ENCODE peak calls at places on chromosomes 11 and 22, in seven cellular contexts. One of them, this sample, is unnamed. For H3K27me3, the result is how much of the 10 kb centered on the place peaks cover.

GRCh38 chr11:83047515-83048225 is 24.0 kb downstream of the RAB30 start:
- DNase-seq in fibroblast of lung: peak
- DNase-seq in Caco-2: no peak
- DNase-seq in kidney epithelial cell: no peak
- DNase-seq in right atrium auricular region: no peak
- DNase-seq in stomach: no peak
- DNase-seq in BE2C: no peak
- DNase-seq in this sample: no peak

GRCh38 chr11:98630736-98631135 is 390.0 kb upstream of the CNTN5 start:
- DNase-seq in fibroblast of lung: no peak
- DNase-seq in Caco-2: no peak
- DNase-seq in kidney epithelial cell: no peak
- DNase-seq in right atrium auricular region: no peak
- DNase-seq in stomach: no peak
- DNase-seq in BE2C: no peak
- DNase-seq in this sample: no peak

GRCh38 chr11:112996924-112997323 is 35.7 kb downstream of the NCAM1 start:
- DNase-seq in fibroblast of lung: no peak
- DNase-seq in Caco-2: no peak
- DNase-seq in kidney epithelial cell: no peak
- DNase-seq in right atrium auricular region: no peak
- DNase-seq in stomach: no peak
- DNase-seq in BE2C: no peak
- DNase-seq in this sample: no peak

GRCh38 chr22:31491218-31491962 is 1.7 kb upstream of the EIF4ENIF1 start:
- DNase-seq in fibroblast of lung: no peak
- DNase-seq in Caco-2: no peak
- DNase-seq in kidney epithelial cell: no peak
- DNase-seq in right atrium auricular region: no peak
- DNase-seq in stomach: no peak
- DNase-seq in BE2C: no peak
- DNase-seq in this sample: no peak

GRCh38 chr11:57315491-57315890 is 9.3 kb downstream of the TNKS1BP1 start:
- DNase-seq in fibroblast of lung: peak
- DNase-seq in Caco-2: no peak
- DNase-seq in kidney epithelial cell: no peak
- DNase-seq in right atrium auricular region: no peak
- DNase-seq in stomach: no peak
- DNase-seq in BE2C: no peak
- DNase-seq in this sample: no peak

GRCh38 chr22:38471237-38471636 is 3.3 kb downstream of the KDELR3 start:
- DNase-seq in fibroblast of lung: no peak
- DNase-seq in Caco-2: no peak
- DNase-seq in kidney epithelial cell: no peak
- DNase-seq in right atrium auricular region: no peak
- DNase-seq in stomach: no peak
- DNase-seq in BE2C: no peak
- DNase-seq in this sample: no peak

GRCh38 chr11:103326070-103326794 is 217.0 kb downstream of the DYNC2H1 start:
- DNase-seq in fibroblast of lung: peak
- DNase-seq in Caco-2: peak
- DNase-seq in kidney epithelial cell: peak
- DNase-seq in right atrium auricular region: no peak
- DNase-seq in stomach: no peak
- DNase-seq in BE2C: peak
- DNase-seq in this sample: peak

GRCh38 chr11:23403210-23404185 is 543.2 kb upstream of the CCDC179 start:
- DNase-seq in fibroblast of lung: no peak
- DNase-seq in Caco-2: no peak
- DNase-seq in kidney epithelial cell: no peak
- DNase-seq in right atrium auricular region: no peak
- DNase-seq in stomach: no peak
- DNase-seq in BE2C: no peak
- DNase-seq in this sample: no peak

GRCh38 chr11:126304457-126305072 is 705 bp downstream of the DCPS start:
- DNase-seq in fibroblast of lung: no peak
- DNase-seq in Caco-2: no peak
- DNase-seq in kidney epithelial cell: no peak
- DNase-seq in right atrium auricular region: no peak
- DNase-seq in stomach: no peak
- DNase-seq in BE2C: no peak
- DNase-seq in this sample: no peak

GRCh38 chr22:49372530-49373288 is 455.0 kb downstream of the BRD1 start:
- DNase-seq in fibroblast of lung: no peak
- DNase-seq in Caco-2: no peak
- DNase-seq in kidney epithelial cell: no peak
- DNase-seq in right atrium auricular region: peak
- DNase-seq in stomach: peak
- DNase-seq in BE2C: peak
- DNase-seq in this sample: peak

GRCh38 chr11:100902454-100903141 is 215.5 kb downstream of the ARHGAP42 start:
- DNase-seq in fibroblast of lung: no peak
- DNase-seq in Caco-2: no peak
- DNase-seq in kidney epithelial cell: no peak
- DNase-seq in right atrium auricular region: no peak
- DNase-seq in stomach: no peak
- DNase-seq in BE2C: no peak
- DNase-seq in this sample: no peak

GRCh38 chr11:61701298-61701993 is 21.3 kb downstream of the DAGLA start:
- DNase-seq in fibroblast of lung: no peak
- DNase-seq in Caco-2: peak
- DNase-seq in kidney epithelial cell: no peak
- DNase-seq in right atrium auricular region: no peak
- DNase-seq in stomach: no peak
- DNase-seq in BE2C: peak
- DNase-seq in this sample: no peak

GRCh38 chr22:29056472-29056871 is 5.2 kb downstream of the C22orf31 start:
- DNase-seq in fibroblast of lung: no peak
- DNase-seq in Caco-2: no peak
- DNase-seq in kidney epithelial cell: no peak
- DNase-seq in right atrium auricular region: no peak
- DNase-seq in stomach: no peak
- DNase-seq in BE2C: no peak
- DNase-seq in this sample: no peak

GRCh38 chr11:19551454-19551853 is 161.2 kb upstream of the NAV2 start:
- DNase-seq in fibroblast of lung: no peak
- DNase-seq in Caco-2: no peak
- DNase-seq in kidney epithelial cell: no peak
- DNase-seq in right atrium auricular region: no peak
- DNase-seq in stomach: no peak
- DNase-seq in BE2C: no peak
- DNase-seq in this sample: no peak

GRCh38 chr11:85798361-85798760 is 12.6 kb downstream of the SYTL2 start:
- DNase-seq in fibroblast of lung: no peak
- DNase-seq in Caco-2: no peak
- DNase-seq in kidney epithelial cell: no peak
- DNase-seq in right atrium auricular region: no peak
- DNase-seq in stomach: no peak
- DNase-seq in BE2C: no peak
- DNase-seq in this sample: no peak

GRCh38 chr22:40592352-40593113 is 44.0 kb downstream of the MRTFA start:
- DNase-seq in fibroblast of lung: no peak
- DNase-seq in Caco-2: no peak
- DNase-seq in kidney epithelial cell: no peak
- DNase-seq in right atrium auricular region: no peak
- DNase-seq in stomach: no peak
- DNase-seq in BE2C: no peak
- DNase-seq in this sample: no peak

GRCh38 chr11:67673902-67674301 is 521 bp downstream of the ALDH3B2 start:
- DNase-seq in fibroblast of lung: no peak
- DNase-seq in Caco-2: peak
- DNase-seq in kidney epithelial cell: no peak
- DNase-seq in right atrium auricular region: no peak
- DNase-seq in stomach: no peak
- DNase-seq in BE2C: no peak
- DNase-seq in this sample: no peak
- H3K4me3 ChIP-seq in fibroblast of lung: no peak
- H3K4me3 ChIP-seq in Caco-2: no peak
- H3K4me3 ChIP-seq in kidney epithelial cell: no peak
- H3K4me3 ChIP-seq in right atrium auricular region: no peak
- H3K4me3 ChIP-seq in stomach: no peak
- H3K4me3 ChIP-seq in BE2C: no peak
- H3K4me3 ChIP-seq in this sample: no peak

GRCh38 chr11:72643547-72643946 is 30.7 kb downstream of the PDE2A start:
- DNase-seq in fibroblast of lung: peak
- DNase-seq in Caco-2: no peak
- DNase-seq in kidney epithelial cell: peak
- DNase-seq in right atrium auricular region: no peak
- DNase-seq in stomach: no peak
- DNase-seq in BE2C: no peak
- DNase-seq in this sample: no peak

GRCh38 chr11:72639475-72640375 is 34.5 kb downstream of the PDE2A start:
- DNase-seq in fibroblast of lung: no peak
- DNase-seq in Caco-2: no peak
- DNase-seq in kidney epithelial cell: no peak
- DNase-seq in right atrium auricular region: no peak
- DNase-seq in stomach: no peak
- DNase-seq in BE2C: no peak
- DNase-seq in this sample: no peak

GRCh38 chr11:72642815-72643511 is 31.3 kb downstream of the PDE2A start:
- DNase-seq in fibroblast of lung: peak
- DNase-seq in Caco-2: peak
- DNase-seq in kidney epithelial cell: no peak
- DNase-seq in right atrium auricular region: no peak
- DNase-seq in stomach: peak
- DNase-seq in BE2C: peak
- DNase-seq in this sample: peak

GRCh38 chr11:72641900-72642814 is 32.1 kb downstream of the PDE2A start:
- DNase-seq in fibroblast of lung: peak
- DNase-seq in Caco-2: peak
- DNase-seq in kidney epithelial cell: no peak
- DNase-seq in right atrium auricular region: no peak
- DNase-seq in stomach: peak
- DNase-seq in BE2C: peak
- DNase-seq in this sample: no peak

DNA sequence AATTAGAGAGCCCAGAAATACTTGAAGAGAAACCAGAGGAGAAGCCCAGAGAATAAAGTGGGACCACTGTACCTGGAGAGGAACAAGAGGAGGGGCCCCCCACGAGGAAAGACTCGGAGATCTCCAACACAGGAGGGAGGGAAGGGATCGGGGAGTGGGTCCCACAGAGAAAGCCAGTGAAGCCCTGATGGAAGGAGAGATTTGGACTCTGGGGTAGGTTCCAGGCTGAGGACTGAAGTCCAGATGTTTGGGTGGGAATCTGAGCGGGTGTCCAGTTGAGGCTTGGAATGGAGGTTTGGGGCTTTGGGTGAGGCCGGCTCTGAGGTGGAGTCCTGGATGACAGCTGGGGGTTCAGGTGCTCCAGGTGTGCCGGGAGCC is 32.7 kb downstream of the PDE2A start:
- DNase-seq in fibroblast of lung: no peak
- DNase-seq in Caco-2: no peak
- DNase-seq in kidney epithelial cell: no peak
- DNase-seq in right atrium auricular region: no peak
- DNase-seq in stomach: no peak
- DNase-seq in BE2C: no peak
- DNase-seq in this sample: no peak
- H3K27me3 ChIP-seq in fibroblast of lung: under half
- H3K27me3 ChIP-seq in Caco-2: under half
- H3K27me3 ChIP-seq in kidney epithelial cell: under half
- H3K27me3 ChIP-seq in right atrium auricular region: under half
- H3K27me3 ChIP-seq in stomach: under half
- H3K27me3 ChIP-seq in BE2C: under half
- H3K27me3 ChIP-seq in this sample: under half

GRCh38 chr11:15339302-15339701 is 224.6 kb downstream of the INSC start:
- DNase-seq in fibroblast of lung: no peak
- DNase-seq in Caco-2: no peak
- DNase-seq in kidney epithelial cell: no peak
- DNase-seq in right atrium auricular region: no peak
- DNase-seq in stomach: no peak
- DNase-seq in BE2C: no peak
- DNase-seq in this sample: no peak
- H3K4me3 ChIP-seq in fibroblast of lung: no peak
- H3K4me3 ChIP-seq in Caco-2: no peak
- H3K4me3 ChIP-seq in kidney epithelial cell: no peak
- H3K4me3 ChIP-seq in right atrium auricular region: no peak
- H3K4me3 ChIP-seq in stomach: no peak
- H3K4me3 ChIP-seq in BE2C: no peak
- H3K4me3 ChIP-seq in this sample: no peak

DNA sequence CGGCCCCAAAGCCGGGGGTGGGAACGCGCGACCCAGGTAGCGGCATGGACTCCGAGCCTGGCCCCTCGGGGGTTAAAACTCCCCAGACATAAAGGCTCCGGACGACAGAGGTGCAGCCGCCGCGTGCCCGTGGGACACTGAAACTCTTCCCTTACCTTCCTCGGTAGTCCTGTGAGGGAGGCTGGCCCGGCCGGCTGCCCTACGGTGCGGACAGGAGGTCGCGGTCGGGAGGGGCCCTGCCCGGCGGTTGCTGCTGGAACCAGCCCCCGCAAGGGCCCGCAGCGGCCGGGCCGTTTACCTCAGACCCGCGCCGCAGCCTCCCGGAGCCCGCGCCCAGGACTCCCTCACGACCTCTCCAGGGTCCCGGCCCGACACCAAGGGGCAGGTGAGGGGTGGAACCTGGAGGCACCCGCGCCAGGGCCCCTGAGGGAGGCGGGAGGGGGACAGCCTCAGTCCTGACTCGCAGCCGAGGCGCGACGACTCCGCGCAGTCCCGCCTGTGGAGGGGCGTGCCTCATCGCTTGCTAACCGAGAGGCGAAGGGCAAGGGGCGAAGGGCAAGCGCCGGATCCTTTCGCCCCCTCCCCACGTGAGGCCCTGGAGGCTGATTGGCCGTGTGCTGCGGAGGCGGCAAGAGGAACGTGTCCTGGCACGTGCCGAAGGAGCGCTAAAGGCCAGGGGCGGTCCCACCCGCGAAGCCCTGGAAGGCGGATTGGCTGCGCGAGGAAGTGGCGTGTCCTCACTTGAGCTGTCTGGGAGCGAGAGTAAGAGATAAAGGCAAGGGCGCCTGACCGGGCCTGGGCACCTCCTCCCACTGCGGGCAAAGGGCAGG is at the start of gene UPB1:
- DNase-seq in fibroblast of lung: no peak
- DNase-seq in Caco-2: peak
- DNase-seq in kidney epithelial cell: no peak
- DNase-seq in right atrium auricular region: no peak
- DNase-seq in stomach: no peak
- DNase-seq in BE2C: no peak
- DNase-seq in this sample: no peak
- H3K27me3 ChIP-seq in fibroblast of lung: under half
- H3K27me3 ChIP-seq in Caco-2: under half
- H3K27me3 ChIP-seq in kidney epithelial cell: under half
- H3K27me3 ChIP-seq in right atrium auricular region: under half
- H3K27me3 ChIP-seq in stomach: under half
- H3K27me3 ChIP-seq in BE2C: under half
- H3K27me3 ChIP-seq in this sample: half or more